ENCODE peak calls at places on chromosomes 11 and 22, in nine cellular contexts. One of them, this sample, is unnamed.

GRCh38 chr11:96426356-96427103 is 36.7 kb downstream of the JRKL start:
- DNase-seq in heart left ventricle: no peak
- DNase-seq in left ventricle myocardium inferior: no peak
- DNase-seq in brain microvascular endothelial cell: no peak
- DNase-seq in neural progenitor cell: peak; percentile 63
- DNase-seq in lower lobe of right lung: no peak
- DNase-seq in IMR-90: peak; percentile 61
- DNase-seq in adrenal gland: no peak
- DNase-seq in left lung: no peak
- DNase-seq in this sample: peak; percentile 70

GRCh38 chr22:20141186-20142077 is 9.4 kb downstream of the CCDC188 start:
- DNase-seq in heart left ventricle: no peak
- DNase-seq in left ventricle myocardium inferior: no peak
- DNase-seq in brain microvascular endothelial cell: peak; percentile 48
- DNase-seq in neural progenitor cell: no peak
- DNase-seq in lower lobe of right lung: no peak
- DNase-seq in IMR-90: peak; percentile 82
- DNase-seq in adrenal gland: no peak
- DNase-seq in left lung: peak; percentile 64
- DNase-seq in this sample: peak; percentile 44

GRCh38 chr11:119700536-119701346 is 28.3 kb downstream of the NECTIN1 start:
- DNase-seq in heart left ventricle: no peak
- DNase-seq in left ventricle myocardium inferior: no peak
- DNase-seq in brain microvascular endothelial cell: no peak
- DNase-seq in neural progenitor cell: no peak
- DNase-seq in lower lobe of right lung: peak; percentile 74
- DNase-seq in IMR-90: no peak
- DNase-seq in adrenal gland: no peak
- DNase-seq in left lung: peak; percentile 57
- DNase-seq in this sample: no peak

GRCh38 chr11:96393753-96394348 is 4.0 kb downstream of the JRKL start:
- DNase-seq in heart left ventricle: no peak
- DNase-seq in left ventricle myocardium inferior: no peak
- DNase-seq in brain microvascular endothelial cell: peak; percentile 35
- DNase-seq in neural progenitor cell: peak; percentile 25
- DNase-seq in lower lobe of right lung: no peak
- DNase-seq in IMR-90: peak; percentile 61
- DNase-seq in adrenal gland: no peak
- DNase-seq in left lung: no peak
- DNase-seq in this sample: peak; percentile 70

GRCh38 chr11:82936261-82936660 is 34.7 kb downstream of the DDIAS start:
- DNase-seq in heart left ventricle: no peak
- DNase-seq in left ventricle myocardium inferior: no peak
- DNase-seq in brain microvascular endothelial cell: peak; percentile 40
- DNase-seq in neural progenitor cell: no peak
- DNase-seq in lower lobe of right lung: no peak
- DNase-seq in IMR-90: peak; percentile 31
- DNase-seq in adrenal gland: no peak
- DNase-seq in left lung: no peak
- DNase-seq in this sample: peak; percentile 80

GRCh38 chr11:33135216-33135615 is 26.1 kb downstream of the CSTF3 start:
- DNase-seq in heart left ventricle: no peak
- DNase-seq in left ventricle myocardium inferior: no peak
- DNase-seq in brain microvascular endothelial cell: peak; percentile 55
- DNase-seq in neural progenitor cell: no peak
- DNase-seq in lower lobe of right lung: no peak
- DNase-seq in IMR-90: peak; percentile 85
- DNase-seq in adrenal gland: no peak
- DNase-seq in left lung: no peak
- DNase-seq in this sample: peak; percentile 84

GRCh38 chr11:1706634-1707400 is 9.8 kb downstream of the KRTAP5-6 start:
- DNase-seq in heart left ventricle: no peak
- DNase-seq in left ventricle myocardium inferior: peak; percentile 36
- DNase-seq in brain microvascular endothelial cell: no peak
- DNase-seq in neural progenitor cell: peak; percentile 19
- DNase-seq in lower lobe of right lung: no peak
- DNase-seq in IMR-90: no peak
- DNase-seq in adrenal gland: no peak
- DNase-seq in left lung: peak; percentile 76
- DNase-seq in this sample: peak; percentile 3

GRCh38 chr11:62333768-62334167 is 3.5 kb upstream of the ASRGL1 start:
- DNase-seq in heart left ventricle: no peak
- DNase-seq in left ventricle myocardium inferior: no peak
- DNase-seq in brain microvascular endothelial cell: no peak
- DNase-seq in neural progenitor cell: no peak
- DNase-seq in lower lobe of right lung: no peak
- DNase-seq in IMR-90: no peak
- DNase-seq in adrenal gland: no peak
- DNase-seq in left lung: no peak
- DNase-seq in this sample: no peak

GRCh38 chr11:5242933-5243844 is 6.5 kb downstream of the HBG1 start:
- DNase-seq in heart left ventricle: no peak
- DNase-seq in left ventricle myocardium inferior: no peak
- DNase-seq in brain microvascular endothelial cell: peak; percentile 70
- DNase-seq in neural progenitor cell: no peak
- DNase-seq in lower lobe of right lung: no peak
- DNase-seq in IMR-90: peak; percentile 53
- DNase-seq in adrenal gland: no peak
- DNase-seq in left lung: no peak
- DNase-seq in this sample: no peak

GRCh38 chr11:121661796-121662508 is 209.2 kb upstream of the SORL1-AS1 start:
- DNase-seq in heart left ventricle: no peak
- DNase-seq in left ventricle myocardium inferior: no peak
- DNase-seq in brain microvascular endothelial cell: peak; percentile 86
- DNase-seq in neural progenitor cell: no peak
- DNase-seq in lower lobe of right lung: no peak
- DNase-seq in IMR-90: peak; percentile 93
- DNase-seq in adrenal gland: no peak
- DNase-seq in left lung: no peak
- DNase-seq in this sample: peak; percentile 89

GRCh38 chr11:82927264-82927880 is 25.8 kb downstream of the DDIAS start:
- DNase-seq in heart left ventricle: no peak
- DNase-seq in left ventricle myocardium inferior: no peak
- DNase-seq in brain microvascular endothelial cell: peak; percentile 52
- DNase-seq in neural progenitor cell: peak; percentile 61
- DNase-seq in lower lobe of right lung: no peak
- DNase-seq in IMR-90: peak; percentile 64
- DNase-seq in adrenal gland: no peak
- DNase-seq in left lung: no peak
- DNase-seq in this sample: peak; percentile 68

GRCh38 chr22:50469377-50470305 is 5.2 kb downstream of the SBF1 start:
- DNase-seq in heart left ventricle: peak; percentile 58
- DNase-seq in left ventricle myocardium inferior: peak; percentile 41
- DNase-seq in brain microvascular endothelial cell: peak; percentile 19
- DNase-seq in neural progenitor cell: no peak
- DNase-seq in lower lobe of right lung: peak; percentile 82
- DNase-seq in IMR-90: peak; percentile 13
- DNase-seq in adrenal gland: peak; percentile 56
- DNase-seq in left lung: peak; percentile 87
- DNase-seq in this sample: peak; percentile 16
- H3K4me3 ChIP-seq in heart left ventricle: no peak overlapping the region
- H3K4me3 ChIP-seq in left ventricle myocardium inferior: no peak overlapping the region
- H3K4me3 ChIP-seq in brain microvascular endothelial cell: no peak overlapping the region
- H3K4me3 ChIP-seq in neural progenitor cell: no peak overlapping the region
- H3K4me3 ChIP-seq in lower lobe of right lung: no peak overlapping the region
- H3K4me3 ChIP-seq in IMR-90: no peak overlapping the region
- H3K4me3 ChIP-seq in adrenal gland: no peak overlapping the region
- H3K4me3 ChIP-seq in left lung: peak overlapping the region; percentile 2
- H3K4me3 ChIP-seq in this sample: no peak overlapping the region

GRCh38 chr11:13776134-13776815 is 107.8 kb downstream of the FAR1 start:
- DNase-seq in heart left ventricle: no peak
- DNase-seq in left ventricle myocardium inferior: no peak
- DNase-seq in brain microvascular endothelial cell: no peak
- DNase-seq in neural progenitor cell: peak; percentile 40
- DNase-seq in lower lobe of right lung: no peak
- DNase-seq in IMR-90: no peak
- DNase-seq in adrenal gland: no peak
- DNase-seq in left lung: no peak
- DNase-seq in this sample: no peak
- TF ChIP-seq CTCF in heart left ventricle: no peak
- TF ChIP-seq CTCF in left ventricle myocardium inferior: no peak
- TF ChIP-seq CTCF in brain microvascular endothelial cell: peak; percentile 50
- TF ChIP-seq CTCF in neural progenitor cell: peak; percentile 50
- TF ChIP-seq CTCF in lower lobe of right lung: no peak
- TF ChIP-seq CTCF in IMR-90: no peak
- TF ChIP-seq CTCF in adrenal gland: no peak
- TF ChIP-seq CTCF in left lung: no peak
- TF ChIP-seq CTCF in this sample: peak; percentile 18

DNA sequence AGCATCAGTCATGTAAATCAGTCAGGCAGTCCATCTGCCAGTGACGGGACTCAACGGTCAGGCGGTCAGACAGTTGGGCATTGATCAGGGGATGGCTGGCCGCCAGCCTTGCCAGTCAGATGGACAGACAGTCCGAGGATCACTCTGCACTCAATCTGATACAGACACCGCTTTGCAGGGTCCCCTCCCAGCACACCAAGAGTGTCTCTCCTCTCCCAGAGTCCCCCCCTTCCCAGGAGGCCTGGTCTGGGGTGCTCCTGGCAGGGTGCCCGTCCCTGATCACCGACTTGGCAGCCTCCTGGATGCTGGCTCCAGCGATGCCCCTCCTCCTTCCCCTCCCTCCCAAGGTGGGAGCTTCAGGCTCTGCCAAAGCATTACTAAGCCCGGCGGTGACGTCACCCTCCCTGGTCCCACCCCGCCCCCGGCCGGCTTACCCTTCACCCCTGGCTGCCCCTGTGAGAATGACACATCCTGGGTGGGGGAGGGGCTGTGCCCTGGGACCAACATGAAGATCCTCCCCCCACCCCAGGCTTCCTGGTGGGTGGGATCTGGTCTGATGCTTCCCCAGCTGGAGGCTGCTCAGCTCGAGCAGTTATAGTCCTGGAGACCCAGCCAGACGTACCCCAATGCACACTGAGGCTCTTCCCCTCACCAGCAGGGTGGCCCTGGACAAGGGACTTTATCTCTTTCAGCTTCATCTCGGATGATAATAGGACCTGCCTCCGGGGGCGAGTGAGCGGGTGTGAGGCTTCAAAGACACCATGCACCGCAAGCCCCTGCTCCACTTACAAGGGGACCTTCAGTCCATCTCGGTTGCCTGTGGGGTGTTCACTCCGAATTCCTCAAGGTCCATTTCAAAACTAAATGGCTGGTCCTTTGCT is 69.2 kb downstream of the CD82 start:
- DNase-seq in heart left ventricle: peak; percentile 79
- DNase-seq in left ventricle myocardium inferior: peak; percentile 74
- DNase-seq in brain microvascular endothelial cell: peak; percentile 58
- DNase-seq in neural progenitor cell: peak; percentile 56
- DNase-seq in lower lobe of right lung: no peak
- DNase-seq in IMR-90: peak; percentile 79
- DNase-seq in adrenal gland: peak; percentile 96
- DNase-seq in left lung: no peak
- DNase-seq in this sample: peak; percentile 76
- H3K4me3 ChIP-seq in heart left ventricle: peak overlapping the region; percentile 24
- H3K4me3 ChIP-seq in left ventricle myocardium inferior: peak overlapping the region; percentile 35
- H3K4me3 ChIP-seq in brain microvascular endothelial cell: no peak overlapping the region
- H3K4me3 ChIP-seq in neural progenitor cell: no peak overlapping the region
- H3K4me3 ChIP-seq in lower lobe of right lung: no peak overlapping the region
- H3K4me3 ChIP-seq in IMR-90: no peak overlapping the region
- H3K4me3 ChIP-seq in adrenal gland: no peak overlapping the region
- H3K4me3 ChIP-seq in left lung: no peak overlapping the region
- H3K4me3 ChIP-seq in this sample: no peak overlapping the region

GRCh38 chr11:58905141-58905715 is 34.1 kb upstream of the GLYATL1 start:
- DNase-seq in heart left ventricle: peak; percentile 22
- DNase-seq in left ventricle myocardium inferior: peak; percentile 23
- DNase-seq in brain microvascular endothelial cell: peak; percentile 56
- DNase-seq in neural progenitor cell: peak; percentile 81
- DNase-seq in lower lobe of right lung: peak; percentile 46
- DNase-seq in IMR-90: peak; percentile 70
- DNase-seq in adrenal gland: no peak
- DNase-seq in left lung: peak; percentile 71
- DNase-seq in this sample: peak; percentile 38
- TF ChIP-seq CTCF in heart left ventricle: no peak
- TF ChIP-seq CTCF in left ventricle myocardium inferior: no peak
- TF ChIP-seq CTCF in brain microvascular endothelial cell: peak; percentile 45
- TF ChIP-seq CTCF in neural progenitor cell: no peak
- TF ChIP-seq CTCF in lower lobe of right lung: no peak
- TF ChIP-seq CTCF in IMR-90: peak; percentile 14
- TF ChIP-seq CTCF in adrenal gland: no peak
- TF ChIP-seq CTCF in left lung: no peak
- TF ChIP-seq CTCF in this sample: no peak

GRCh38 chr22:25419247-25420113 is 145.0 kb upstream of the GRK3 start:
- DNase-seq in heart left ventricle: no peak
- DNase-seq in left ventricle myocardium inferior: no peak
- DNase-seq in brain microvascular endothelial cell: peak; percentile 38
- DNase-seq in neural progenitor cell: no peak
- DNase-seq in lower lobe of right lung: peak; percentile 72
- DNase-seq in IMR-90: peak; percentile 47
- DNase-seq in adrenal gland: peak; percentile 55
- DNase-seq in left lung: no peak
- DNase-seq in this sample: peak; percentile 9

GRCh38 chr22:25417792-25418191 is 146.7 kb upstream of the GRK3 start:
- DNase-seq in heart left ventricle: no peak
- DNase-seq in left ventricle myocardium inferior: no peak
- DNase-seq in brain microvascular endothelial cell: no peak
- DNase-seq in neural progenitor cell: no peak
- DNase-seq in lower lobe of right lung: no peak
- DNase-seq in IMR-90: no peak
- DNase-seq in adrenal gland: no peak
- DNase-seq in left lung: no peak
- DNase-seq in this sample: no peak

GRCh38 chr22:25420471-25420924 is 144.0 kb upstream of the GRK3 start:
- DNase-seq in heart left ventricle: no peak
- DNase-seq in left ventricle myocardium inferior: no peak
- DNase-seq in brain microvascular endothelial cell: no peak
- DNase-seq in neural progenitor cell: no peak
- DNase-seq in lower lobe of right lung: no peak
- DNase-seq in IMR-90: no peak
- DNase-seq in adrenal gland: no peak
- DNase-seq in left lung: no peak
- DNase-seq in this sample: no peak

GRCh38 chr22:25420925-25421904 is 143.3 kb upstream of the GRK3 start:
- DNase-seq in heart left ventricle: no peak
- DNase-seq in left ventricle myocardium inferior: no peak
- DNase-seq in brain microvascular endothelial cell: no peak
- DNase-seq in neural progenitor cell: peak; percentile 69
- DNase-seq in lower lobe of right lung: no peak
- DNase-seq in IMR-90: no peak
- DNase-seq in adrenal gland: no peak
- DNase-seq in left lung: peak; percentile 86
- DNase-seq in this sample: peak; percentile 11
- H3K4me3 ChIP-seq in heart left ventricle: peak overlapping the region; percentile 39
- H3K4me3 ChIP-seq in left ventricle myocardium inferior: peak overlapping the region; percentile 62
- H3K4me3 ChIP-seq in brain microvascular endothelial cell: no peak overlapping the region
- H3K4me3 ChIP-seq in neural progenitor cell: peak overlapping the region; percentile 74
- H3K4me3 ChIP-seq in lower lobe of right lung: peak overlapping the region; percentile 41
- H3K4me3 ChIP-seq in IMR-90: no peak overlapping the region
- H3K4me3 ChIP-seq in adrenal gland: no peak overlapping the region
- H3K4me3 ChIP-seq in left lung: peak overlapping the region; percentile 41
- H3K4me3 ChIP-seq in this sample: no peak overlapping the region

GRCh38 chr11:125088576-125089455 is 22.6 kb downstream of the TMEM218 start:
- DNase-seq in heart left ventricle: no peak
- DNase-seq in left ventricle myocardium inferior: no peak
- DNase-seq in brain microvascular endothelial cell: no peak
- DNase-seq in neural progenitor cell: no peak
- DNase-seq in lower lobe of right lung: no peak
- DNase-seq in IMR-90: no peak
- DNase-seq in adrenal gland: no peak
- DNase-seq in left lung: peak; percentile 59
- DNase-seq in this sample: no peak
- TF ChIP-seq CTCF in heart left ventricle: no peak
- TF ChIP-seq CTCF in left ventricle myocardium inferior: no peak
- TF ChIP-seq CTCF in brain microvascular endothelial cell: no peak
- TF ChIP-seq CTCF in neural progenitor cell: no peak
- TF ChIP-seq CTCF in lower lobe of right lung: no peak
- TF ChIP-seq CTCF in IMR-90: no peak
- TF ChIP-seq CTCF in adrenal gland: no peak
- TF ChIP-seq CTCF in left lung: no peak
- TF ChIP-seq CTCF in this sample: no peak